ENCODE peak calls at places on chromosome 6, in four cellular contexts. S, T, V and B are unnamed samples.
A peak's percentile ranks its signal among the peaks of the same experiment; 100 is the strongest.

GRCh38 chr6:41811095-41811494 is 23.6 kb downstream of the TOMM6 start:
- DNase-seq in V (no peak), S (no peak), T (no peak), B (no peak)

GRCh38 chr6:163719028-163719742 is 304.7 kb downstream of the QKI start:
- DNase-seq in S (no peak), T (no peak), V (no peak), B (no peak)

GRCh38 chr6:158819213-158819976 is at the start of gene EZR:
- DNase-seq in T (peak; percentile 98), V (peak; percentile 57), S (peak; percentile 86), B (peak; percentile 59)

GRCh38 chr6:20325641-20326421 is 75.8 kb upstream of the E2F3 start:
- DNase-seq in T (no peak), S (no peak), V (peak; percentile 49), B (no peak)

GRCh38 chr6:50826803-50827202 is 8.1 kb downstream of the TFAP2B start:
- DNase-seq in S (no peak), T (no peak), V (no peak), B (no peak)

GRCh38 chr6:39357998-39358686 is 35.6 kb upstream of the KCNK16 start:
- DNase-seq in V (peak; percentile 59), S (no peak), T (no peak), B (no peak)

GRCh38 chr6:41122918-41123317 is 31.2 kb downstream of the TREML1 start:
- DNase-seq in T (no peak), V (no peak), S (no peak), B (no peak)

GRCh38 chr6:17086469-17086868 is 15.4 kb upstream of the STMND1 start:
- DNase-seq in S (peak; percentile 66), V (peak; percentile 83), T (peak; percentile 59), B (peak; percentile 63)

GRCh38 chr6:126112171-126112632 is 125.9 kb downstream of the TRMT11 start:
- DNase-seq in S (peak; percentile 44), T (no peak), V (peak; percentile 63), B (no peak)

GRCh38 chr6:82057846-82058554 is 189.5 kb downstream of the IBTK start:
- DNase-seq in S (no peak), V (peak; percentile 57), T (no peak), B (no peak)

GRCh38 chr6:125041740-125042459 is 79.7 kb downstream of the RNF217 start:
- DNase-seq in V (peak; percentile 83), T (no peak), S (no peak), B (no peak)

GRCh38 chr6:33906413-33906812 is 102.6 kb upstream of the MLN start:
- DNase-seq in S (no peak), T (no peak), V (no peak), B (no peak)

GRCh38 chr6:155314092-155314772 is at the start of gene TFB1M:
- DNase-seq in T (peak; percentile 95), S (peak; percentile 98), V (peak; percentile 98), B (peak; percentile 99)

GRCh38 chr6:71444222-71444621 is 155.6 kb downstream of the OGFRL1 start:
- DNase-seq in T (no peak), V (no peak), S (peak; percentile 58), B (peak; percentile 3)

GRCh38 chr6:66159937-66160336 is 452.9 kb upstream of the EYS start:
- DNase-seq in V (no peak), S (no peak), T (no peak), B (no peak)

GRCh38 chr6:17004269-17004668 is 97.6 kb upstream of the STMND1 start:
- DNase-seq in V (peak; percentile 36), S (no peak), T (no peak), B (no peak)

GRCh38 chr6:26268659-26269402 is 96.2 kb upstream of the BTN3A2 start:
- DNase-seq in V (peak; percentile 65), S (no peak), T (peak; percentile 69), B (peak; percentile 22)

GRCh38 chr6:91166271-91166670 is 579.4 kb upstream of the MAP3K7 start:
- DNase-seq in T (no peak), S (no peak), V (no peak), B (no peak)

GRCh38 chr6:14652536-14652935 is 535.0 kb downstream of the CD83 start:
- DNase-seq in V (no peak), T (no peak), S (no peak), B (no peak)

GRCh38 chr6:52595000-52595795 is 18.3 kb upstream of the TRAM2 start:
- DNase-seq in T (no peak), V (peak; percentile 94), S (no peak), B (peak; percentile 81)

GRCh38 chr6:88641178-88641903 is 322.1 kb downstream of the RNGTT start:
- DNase-seq in S (no peak), V (peak; percentile 13), T (no peak), B (no peak)

GRCh38 chr6:111841822-111842221 is 31.4 kb downstream of the FYN start:
- DNase-seq in T (no peak), S (no peak), V (peak; percentile 76), B (no peak)

GRCh38 chr6:126539022-126539421 is 199.1 kb downstream of the CENPW start:
- DNase-seq in T (no peak), S (peak; percentile 39), V (peak; percentile 52), B (no peak)

GRCh38 chr6:82396964-82397761 is 33.5 kb downstream of the TPBG start:
- DNase-seq in V (peak; percentile 98), T (no peak), S (peak; percentile 57), B (no peak)

GRCh38 chr6:43867246-43867645 is 97.2 kb downstream of the VEGFA start:
- DNase-seq in T (no peak), S (no peak), V (no peak), B (no peak)

GRCh38 chr6:128204621-128205020 is 303.8 kb upstream of the THEMIS start:
- DNase-seq in V (no peak), S (no peak), T (no peak), B (no peak)

GRCh38 chr6:41551086-41551702 is 5.0 kb downstream of the FOXP4 start:
- DNase-seq in V (no peak), S (no peak), T (no peak), B (no peak)

GRCh38 chr6:124190256-124190655 is 386.6 kb downstream of the NKAIN2 start:
- DNase-seq in T (no peak), S (no peak), V (no peak), B (no peak)

GRCh38 chr6:134288538-134289203 is 29.2 kb downstream of the SGK1 start:
- DNase-seq in S (peak; percentile 64), V (peak; percentile 94), T (no peak), B (no peak)

GRCh38 chr6:47308674-47309325 is 905 bp downstream of the TNFRSF21 start:
- DNase-seq in S (peak; percentile 29), V (peak; percentile 19), T (peak; percentile 27), B (no peak)

GRCh38 chr6:161894436-161894835 is 620.6 kb upstream of the AGPAT4 start:
- DNase-seq in S (no peak), T (no peak), V (no peak), B (no peak)

GRCh38 chr6:3135668-3136297 is 17.3 kb downstream of the BPHL start:
- DNase-seq in S (no peak), T (no peak), V (no peak), B (peak; percentile 81)

GRCh38 chr6:25441658-25442276 is 162.6 kb downstream of the CARMIL1 start:
- DNase-seq in T (no peak), V (no peak), S (no peak), B (no peak)

GRCh38 chr6:94389218-94389617 is 969.9 kb upstream of the EPHA7 start:
- DNase-seq in S (no peak), V (no peak), T (no peak), B (no peak)

GRCh38 chr6:75775219-75775618 is 26.2 kb downstream of the MYO6 start:
- DNase-seq in V (peak; percentile 19), S (no peak), T (no peak), B (no peak)

GRCh38 chr6:41723178-41723935 is 12.1 kb downstream of the TFEB start:
- DNase-seq in T (peak; percentile 49), V (peak; percentile 91), S (peak; percentile 63), B (peak; percentile 77)

GRCh38 chr6:73207221-73207837 is 18.0 kb downstream of the KHDC1L start:
- DNase-seq in S (no peak), T (no peak), V (no peak), B (no peak)

GRCh38 chr6:72524011-72524645 is 97.7 kb upstream of the KCNQ5 start:
- DNase-seq in S (no peak), V (no peak), T (no peak), B (no peak)

GRCh38 chr6:43981363-43981990 is 145.8 kb downstream of the MRPL14 start:
- DNase-seq in V (no peak), S (no peak), T (no peak), B (no peak)

GRCh38 chr6:12479451-12479850 is 189.3 kb downstream of the EDN1 start:
- DNase-seq in T (no peak), S (no peak), V (no peak), B (no peak)

GRCh38 chr6:12474167-12475140 is 184.3 kb downstream of the EDN1 start:
- DNase-seq in V (no peak), T (no peak), S (no peak), B (peak; percentile 28)

GRCh38 chr6:12473494-12473893 is 183.3 kb downstream of the EDN1 start:
- DNase-seq in S (no peak), V (no peak), T (no peak), B (no peak)

GRCh38 chr6:12477616-12478015 is 187.5 kb downstream of the EDN1 start:
- DNase-seq in V (peak; percentile 10), T (no peak), S (no peak), B (no peak)

GRCh38 chr6:12476484-12476883 is 186.3 kb downstream of the EDN1 start:
- DNase-seq in V (no peak), T (no peak), S (no peak), B (no peak)
- TF ChIP-seq MAZ in V (no peak), T (no peak), S (no peak), B (no peak)

DNA sequence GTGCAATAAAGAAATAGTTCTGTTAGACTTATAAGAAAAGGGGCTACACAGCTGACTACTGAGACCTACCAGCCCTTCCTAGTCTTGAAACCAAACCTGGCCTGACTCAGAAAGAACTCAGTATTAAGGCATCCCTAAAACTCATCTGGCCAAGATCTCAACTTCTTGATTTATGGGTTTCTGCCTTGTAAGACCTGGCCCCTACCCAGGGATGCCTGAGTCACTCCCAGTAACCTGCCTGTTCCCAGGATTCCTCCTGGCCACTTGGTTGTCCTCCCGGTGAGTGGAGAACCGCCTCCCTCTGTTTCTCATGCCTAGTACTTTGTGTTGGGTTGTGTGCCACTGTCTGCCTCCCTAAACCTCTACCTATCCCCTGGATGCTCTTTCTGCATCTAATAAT is 189.4 kb upstream of the PREP start:
- DNase-seq in S (peak; percentile 88), V (peak; percentile 96), T (no peak), B (no peak)
- TF ChIP-seq MAZ in S (no peak), V (no peak), T (no peak), B (no peak)

GRCh38 chr6:35230950-35231349 is 17.2 kb downstream of the SCUBE3 start:
- DNase-seq in S (no peak), T (no peak), V (no peak), B (no peak)
- TF ChIP-seq MAZ in S (no peak), T (no peak), V (no peak), B (no peak)

DNA sequence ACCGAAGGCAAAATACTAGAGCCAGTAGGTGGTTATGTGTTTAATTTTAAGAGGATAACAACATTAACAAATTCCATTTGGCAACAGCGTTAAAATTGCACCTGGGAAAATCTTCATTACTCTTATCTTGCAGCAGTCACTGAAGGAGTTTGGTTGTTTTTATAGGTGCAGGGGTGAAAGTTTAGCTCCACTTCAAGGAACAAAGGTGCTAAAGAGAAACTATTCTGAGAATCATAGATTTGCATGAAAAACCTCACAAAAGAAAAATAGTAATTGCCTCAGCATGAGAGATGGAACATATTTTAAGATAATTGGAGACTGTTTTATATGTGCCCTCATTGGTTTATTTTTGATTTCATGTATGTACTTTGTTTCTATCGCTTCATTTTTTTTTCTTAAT is 444.4 kb downstream of the UTRN start:
- DNase-seq in S (no peak), T (no peak), V (no peak), B (no peak)
- TF ChIP-seq MAZ in S (no peak), T (no peak), V (no peak), B (no peak)

GRCh38 chr6:152598421-152598820 is 38.7 kb downstream of the SYNE1 start:
- DNase-seq in V (peak; percentile 13), S (no peak), T (no peak), B (no peak)
- TF ChIP-seq MAZ in V (no peak), S (no peak), T (no peak), B (no peak)